ENCODE peak calls at places on chromosomes 13 and 19, in seven cellular contexts. I is T47D, K is HepG2, P is HCT116, H is SK-N-SH, X is K562, Q is GM12878. G is an unnamed sample.

GRCh38 chr13:60509601-60510386 is 112.8 kb downstream of the TDRD3 start:
- DNase-seq in I (no peak), K (no peak), H (no peak), X (no peak), P (no peak), Q (no peak), G (no peak)

GRCh38 chr19:21915411-21915810 is 79.4 kb upstream of the ZNF43 start:
- DNase-seq in H (no peak), X (no peak), K (no peak), Q (no peak), P (no peak), I (no peak), G (no peak)

GRCh38 chr13:41276824-41277223 is 13.4 kb upstream of the MTRF1 start:
- DNase-seq in P (no peak), H (no peak), Q (no peak), X (no peak), I (no peak), K (no peak), G (no peak)

GRCh38 chr13:79995334-79995733 is 345.6 kb downstream of the SPRY2 start:
- DNase-seq in Q (no peak), H (no peak), K (no peak), P (no peak), X (no peak), I (no peak), G (no peak)

GRCh38 chr19:53085496-53085895 is 17.7 kb downstream of the ZNF160 start:
- DNase-seq in H (no peak), P (no peak), K (no peak), Q (no peak), X (no peak), I (no peak), G (no peak)

GRCh38 chr19:34023381-34023780 is 148.9 kb upstream of the LSM14A start:
- DNase-seq in X (no peak), P (no peak), I (no peak), H (no peak), Q (no peak), K (no peak), G (no peak)

GRCh38 chr19:55486043-55486970 is 1.3 kb downstream of the NAT14 start:
- DNase-seq in Q (no peak), K (no peak), H (peak; percentile 80), P (no peak), X (no peak), I (no peak), G (no peak)

GRCh38 chr13:26425439-26426358 is 131.8 kb upstream of the WASF3 start:
- DNase-seq in I (no peak), K (peak; percentile 34), H (no peak), X (no peak), P (no peak), Q (no peak), G (no peak)

GRCh38 chr13:24187185-24187584 is 26.7 kb downstream of the SPATA13 start:
- DNase-seq in H (no peak), X (no peak), I (no peak), K (no peak), P (no peak), Q (no peak), G (no peak)

GRCh38 chr13:32695602-32696250 is 109.5 kb downstream of the PDS5B start:
- DNase-seq in K (no peak), I (no peak), P (no peak), X (no peak), Q (no peak), H (no peak), G (no peak)

GRCh38 chr13:96229356-96229755 is 139.4 kb downstream of the HS6ST3 start:
- DNase-seq in I (no peak), H (peak; percentile 3), P (peak; percentile 48), X (peak; percentile 28), K (peak; percentile 21), Q (no peak), G (peak; percentile 17)

GRCh38 chr13:99978781-99979452 is 2.7 kb upstream of the ZIC2 start:
- DNase-seq in P (no peak), Q (no peak), X (no peak), H (peak; percentile 49), I (no peak), K (no peak), G (no peak)

GRCh38 chr13:97257800-97258799 is 36.0 kb downstream of the MBNL2 start:
- DNase-seq in X (peak; percentile 81), Q (peak; percentile 37), H (no peak), I (no peak), K (peak; percentile 87), P (peak; percentile 93), G (no peak)

GRCh38 chr19:917323-918151 is at the start of gene KISS1R:
- DNase-seq in I (no peak), H (peak; percentile 84), P (no peak), Q (no peak), X (peak; percentile 90), K (peak; percentile 71), G (no peak)

GRCh38 chr13:21164631-21165030 is 11.7 kb downstream of the SKA3 start:
- DNase-seq in I (no peak), Q (no peak), H (no peak), K (no peak), X (no peak), P (no peak), G (no peak)
- TF ChIP-seq JUND in I (no peak), Q (no peak), H (no peak), K (no peak), X (no peak), P (no peak), G (no peak)

GRCh38 chr19:42542791-42543190 is 14.5 kb upstream of the CEACAM1 start:
- DNase-seq in P (no peak), X (no peak), K (no peak), H (no peak), I (no peak), Q (no peak), G (no peak)

GRCh38 chr19:42544146-42544545 is 15.9 kb upstream of the CEACAM1 start:
- DNase-seq in H (no peak), I (no peak), P (no peak), Q (no peak), X (no peak), K (no peak), G (no peak)

GRCh38 chr19:42540071-42540553 is 11.8 kb upstream of the CEACAM1 start:
- DNase-seq in X (no peak), H (no peak), P (no peak), I (no peak), Q (no peak), K (no peak), G (peak; percentile 61)

DNA sequence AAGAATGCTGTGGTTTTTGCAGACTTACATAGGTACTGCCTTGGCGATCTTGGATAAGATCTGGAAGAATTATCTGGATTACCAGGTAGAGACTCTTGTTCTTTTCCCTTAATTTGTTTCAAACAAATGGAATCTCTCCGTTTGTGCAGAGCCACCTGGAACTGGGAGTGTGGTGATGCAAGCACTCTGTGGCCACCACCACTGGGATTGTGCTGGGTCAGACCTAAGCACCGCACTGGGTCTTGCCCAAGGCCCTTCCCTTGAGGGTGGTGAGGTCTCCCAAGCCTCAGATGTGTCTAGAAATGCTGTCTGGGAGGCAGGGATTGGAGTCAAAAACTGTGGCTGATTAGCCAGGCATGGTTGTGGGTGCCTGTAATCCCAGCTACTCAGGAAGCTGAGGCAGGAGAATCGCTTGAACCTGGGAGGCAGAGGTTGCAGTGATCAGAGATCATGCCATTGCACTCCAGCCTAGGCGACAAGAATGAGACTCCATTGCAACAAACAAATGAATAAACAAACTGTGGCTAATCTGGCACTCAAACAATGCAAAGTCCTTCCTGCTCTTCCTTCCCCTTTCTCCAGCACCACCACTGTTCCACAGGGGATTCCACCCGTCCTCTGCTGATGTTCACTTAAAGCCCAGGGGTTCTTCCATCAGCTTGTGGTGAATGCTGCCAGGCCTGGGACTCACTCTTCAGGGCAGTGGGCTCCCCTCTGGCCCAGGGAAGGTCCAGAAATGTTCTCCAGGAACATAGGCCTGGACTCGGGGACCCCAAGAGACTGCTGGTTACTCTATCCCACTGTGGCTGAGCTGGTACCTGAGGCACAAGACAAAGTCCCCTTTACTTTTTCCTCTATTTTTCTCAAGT is 10.8 kb upstream of the CEACAM1 start:
- DNase-seq in I (no peak), P (no peak), X (no peak), Q (no peak), K (no peak), H (no peak), G (no peak)
- TF ChIP-seq JUND in I (no peak), P (no peak), X (no peak), Q (no peak), K (no peak), H (no peak), G (no peak)

GRCh38 chr19:9913237-9914000 is 22.9 kb downstream of the OLFM2 start:
- DNase-seq in P (no peak), K (no peak), I (no peak), Q (no peak), H (peak; percentile 90), X (peak; percentile 34), G (peak; percentile 66)

GRCh38 chr19:9912551-9913236 is 23.6 kb downstream of the OLFM2 start:
- DNase-seq in X (no peak), H (peak; percentile 21), Q (no peak), P (no peak), I (no peak), K (no peak), G (no peak)

GRCh38 chr19:9916719-9917118 is 19.6 kb downstream of the OLFM2 start:
- DNase-seq in X (no peak), I (no peak), P (no peak), Q (no peak), H (no peak), K (no peak), G (no peak)

GRCh38 chr19:9914001-9914314 is 22.4 kb downstream of the OLFM2 start:
- DNase-seq in I (no peak), P (no peak), H (no peak), X (no peak), Q (no peak), K (no peak), G (no peak)

GRCh38 chr19:9914315-9915207 is 21.8 kb downstream of the OLFM2 start:
- DNase-seq in H (peak; percentile 92), P (peak; percentile 53), I (peak; percentile 69), Q (no peak), X (peak; percentile 94), K (peak; percentile 50), G (peak; percentile 90)
- TF ChIP-seq JUND in H (no peak), P (no peak), I (no peak), Q (no peak), X (peak; percentile 85), K (no peak), G (peak; percentile 80)

GRCh38 chr19:42075364-42075615 is 676 bp upstream of the ZNF574 start:
- DNase-seq in I (peak; percentile 25), Q (no peak), K (no peak), X (no peak), H (no peak), P (no peak), G (no peak)
- TF ChIP-seq JUND in I (no peak), Q (no peak), K (no peak), X (no peak), H (no peak), P (no peak), G (no peak)

GRCh38 chr19:49746206-49746958 is 16.7 kb downstream of the TSKS start:
- DNase-seq in Q (no peak), I (no peak), H (peak; percentile 81), X (peak; percentile 98), K (peak; percentile 36), P (peak; percentile 90), G (peak; percentile 97)
- TF ChIP-seq JUND in Q (no peak), I (no peak), H (no peak), X (peak; percentile 16), K (no peak), P (no peak), G (no peak)